ENCODE peak calls at places on chromosome 21, in eight cellular contexts. E is cardiac muscle cell, P is GM23248, K is heart left ventricle, U is upper lobe of right lung, Y is right atrium auricular region, J is fibroblast of lung, X is heart right ventricle. H is an unnamed sample.

GRCh38 chr21:26098758-26099157 is 71.8 kb downstream of the APP start:
- DNase-seq in U (no peak), P (peak), Y (no peak), K (no peak), E (no peak), J (peak), X (no peak), H (no peak)

GRCh38 chr21:34348890-34349519 is 14.8 kb upstream of the KCNE2 start:
- DNase-seq in E (no peak), K (no peak), P (no peak), Y (no peak), X (no peak), U (no peak), J (no peak), H (no peak)

GRCh38 chr21:39313042-39313456 is 383 bp downstream of the BRWD1 start:
- DNase-seq in X (no peak), K (no peak), E (no peak), P (no peak), U (no peak), Y (no peak), J (peak), H (no peak)

GRCh38 chr21:35333831-35334593 is 284.9 kb upstream of the RUNX1 start:
- DNase-seq in J (no peak), X (no peak), K (no peak), U (peak), Y (no peak), P (peak), E (no peak), H (no peak)

GRCh38 chr21:38773108-38774061 is 32.3 kb upstream of the ETS2 start:
- DNase-seq in K (no peak), P (peak), U (no peak), J (peak), Y (peak), E (peak), X (peak), H (no peak)

GRCh38 chr21:31429500-31429899 is 85.4 kb upstream of the TIAM1 start:
- DNase-seq in P (no peak), J (no peak), U (no peak), X (no peak), Y (no peak), E (no peak), K (no peak), H (no peak)

GRCh38 chr21:39434950-39435349 is 10.6 kb downstream of the LCA5L start:
- DNase-seq in E (no peak), X (no peak), U (no peak), P (peak), J (no peak), Y (no peak), K (no peak), H (no peak)

GRCh38 chr21:33731447-33731846 is 89.1 kb downstream of the ITSN1 start:
- DNase-seq in X (no peak), Y (no peak), K (no peak), E (peak), P (no peak), U (no peak), J (peak), H (no peak)

GRCh38 chr21:35791541-35792335 is 268.6 kb downstream of the SETD4 start:
- DNase-seq in J (no peak), K (no peak), E (no peak), P (no peak), U (no peak), Y (no peak), X (no peak), H (no peak)

GRCh38 chr21:32578107-32578691 is 7.1 kb downstream of the TCP10L start:
- DNase-seq in J (peak), P (peak), X (no peak), U (no peak), E (peak), Y (no peak), K (no peak), H (peak)

GRCh38 chr21:30268608-30269197 is 14.0 kb downstream of the KRTAP24-1 start:
- DNase-seq in Y (no peak), P (peak), E (peak), X (no peak), U (no peak), J (no peak), K (no peak), H (peak)

GRCh38 chr21:23593582-23593981 is 2013.7 kb downstream of the MRPL39 start:
- DNase-seq in J (no peak), U (no peak), E (no peak), K (no peak), X (no peak), Y (no peak), P (no peak), H (no peak)

GRCh38 chr21:35046880-35047229 is 2.2 kb downstream of the RUNX1 start:
- DNase-seq in X (peak), U (no peak), K (no peak), E (no peak), J (peak), P (peak), Y (peak), H (peak)

GRCh38 chr21:33948096-33948950 is 32.7 kb upstream of the ATP5PO start:
- DNase-seq in Y (no peak), E (peak), J (peak), X (peak), P (peak), K (no peak), U (peak), H (peak)

GRCh38 chr21:15121655-15122120 is 56.9 kb upstream of the NRIP1 start:
- DNase-seq in K (peak), U (no peak), X (peak), P (peak), Y (no peak), J (peak), E (peak), H (no peak)

GRCh38 chr21:39176312-39176711 is 6.9 kb downstream of the PSMG1 start:
- DNase-seq in X (no peak), U (no peak), K (no peak), E (no peak), P (peak), Y (no peak), J (peak), H (no peak)

GRCh38 chr21:35280221-35280620 is 231.1 kb upstream of the RUNX1 start:
- DNase-seq in U (no peak), J (no peak), E (no peak), P (no peak), K (no peak), Y (no peak), X (no peak), H (no peak)

DNA sequence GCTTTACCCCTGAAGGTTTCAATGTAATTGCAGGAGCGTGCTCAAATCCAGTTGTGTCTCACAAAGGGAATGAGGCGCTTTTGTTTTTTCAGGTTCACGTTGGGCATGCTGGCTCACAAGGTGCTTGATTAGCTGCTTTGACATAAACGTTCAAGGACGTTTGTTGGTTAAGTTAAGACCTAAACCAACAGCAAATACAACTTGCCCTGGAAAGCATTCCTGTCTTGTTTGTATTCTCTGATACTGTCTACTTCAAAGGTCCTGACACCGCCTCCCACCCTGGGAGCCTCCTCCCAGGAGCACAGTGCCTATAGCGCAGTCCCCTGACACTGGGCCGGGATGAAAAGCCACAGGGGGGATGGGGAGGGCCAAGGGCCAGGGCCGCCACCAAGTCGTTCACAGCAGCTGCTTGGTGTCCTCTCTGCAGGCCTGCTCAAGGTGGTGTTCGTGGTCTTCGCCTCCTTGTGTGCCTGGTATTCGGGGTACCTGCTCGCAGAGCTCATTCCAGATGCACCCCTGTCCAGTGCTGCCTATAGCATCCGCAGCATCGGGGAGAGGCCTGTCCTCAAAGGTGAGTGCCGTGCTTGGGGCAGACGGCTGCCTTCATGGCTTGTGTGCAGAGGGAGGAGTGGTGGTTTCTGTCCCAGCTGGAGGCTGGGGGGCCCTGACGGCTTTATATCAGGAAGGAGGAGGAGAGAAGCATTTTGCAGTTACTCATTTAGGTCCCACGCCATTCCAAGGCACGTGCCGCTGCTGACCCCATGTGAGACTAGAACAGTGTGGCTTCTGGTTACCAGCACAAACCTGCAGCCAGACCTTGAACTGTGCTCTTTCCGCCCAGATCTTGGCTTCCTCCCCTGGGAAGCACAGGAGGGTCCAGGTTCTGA is 6.1 kb downstream of the FAM3B start:
- DNase-seq in K (no peak), Y (no peak), E (no peak), P (no peak), U (no peak), J (no peak), X (no peak), H (no peak)
- H3K4me3 ChIP-seq in K (no peak), Y (no peak), E (no peak), P (no peak), U (no peak), J (no peak), X (no peak), H (no peak)

DNA sequence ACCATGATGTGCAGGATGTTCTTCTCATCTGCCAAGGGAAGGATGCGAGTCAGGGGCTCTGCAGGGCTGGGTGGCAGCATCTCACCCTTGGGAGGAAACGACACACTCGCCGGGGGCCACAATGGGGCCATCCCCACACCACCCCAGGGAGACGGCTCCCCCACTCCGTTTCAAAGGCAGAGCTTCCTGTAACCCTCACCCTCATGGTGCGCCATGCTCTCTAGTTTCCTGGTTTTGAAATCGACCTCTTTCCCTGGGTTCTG is 20.2 kb downstream of the RIPK4 start:
- DNase-seq in U (no peak), P (no peak), K (no peak), X (no peak), E (no peak), J (no peak), Y (no peak), H (no peak)
- H3K27ac ChIP-seq in U (no peak), P (no peak), K (no peak), X (no peak), E (no peak), J (no peak), Y (no peak), H (no peak)

DNA sequence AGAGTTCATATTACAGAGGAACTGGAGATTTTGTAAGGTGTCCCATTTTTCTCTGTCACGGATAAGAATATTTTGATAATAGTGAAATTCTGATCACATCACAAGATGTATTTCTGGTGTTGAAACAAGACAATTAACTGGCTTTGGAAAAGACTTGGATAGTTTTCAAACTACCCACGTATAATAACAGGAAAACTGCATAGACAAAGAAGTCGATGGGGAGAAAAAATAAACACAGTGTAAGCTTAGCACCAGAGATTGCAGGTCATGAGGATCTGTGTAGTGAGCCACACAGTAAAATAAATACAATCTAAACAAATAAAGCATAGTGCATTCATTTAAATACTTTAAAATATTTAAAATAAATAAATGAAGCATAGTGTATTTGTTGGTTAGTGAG is 452.3 kb upstream of the ADAMTS5 start:
- DNase-seq in Y (no peak), U (no peak), X (no peak), J (no peak), P (no peak), K (no peak), E (peak), H (no peak)
- H3K4me3 ChIP-seq in Y (no peak), U (no peak), X (no peak), J (no peak), P (no peak), K (no peak), E (no peak), H (no peak)

GRCh38 chr21:45320991-45321656 is 33.4 kb upstream of the POFUT2 start:
- DNase-seq in P (no peak), E (no peak), K (no peak), Y (no peak), X (no peak), J (no peak), U (peak), H (no peak)

GRCh38 chr21:45318556-45319341 is 31.1 kb upstream of the POFUT2 start:
- DNase-seq in E (peak), J (peak), P (no peak), Y (peak), U (peak), K (peak), X (peak), H (no peak)

GRCh38 chr21:45322231-45322959 is 34.7 kb upstream of the POFUT2 start:
- DNase-seq in K (no peak), P (no peak), J (no peak), E (no peak), Y (no peak), X (no peak), U (peak), H (no peak)

GRCh38 chr21:45319461-45320211 is 31.9 kb upstream of the POFUT2 start:
- DNase-seq in P (peak), J (peak), X (peak), U (peak), Y (no peak), K (peak), E (no peak), H (no peak)

DNA sequence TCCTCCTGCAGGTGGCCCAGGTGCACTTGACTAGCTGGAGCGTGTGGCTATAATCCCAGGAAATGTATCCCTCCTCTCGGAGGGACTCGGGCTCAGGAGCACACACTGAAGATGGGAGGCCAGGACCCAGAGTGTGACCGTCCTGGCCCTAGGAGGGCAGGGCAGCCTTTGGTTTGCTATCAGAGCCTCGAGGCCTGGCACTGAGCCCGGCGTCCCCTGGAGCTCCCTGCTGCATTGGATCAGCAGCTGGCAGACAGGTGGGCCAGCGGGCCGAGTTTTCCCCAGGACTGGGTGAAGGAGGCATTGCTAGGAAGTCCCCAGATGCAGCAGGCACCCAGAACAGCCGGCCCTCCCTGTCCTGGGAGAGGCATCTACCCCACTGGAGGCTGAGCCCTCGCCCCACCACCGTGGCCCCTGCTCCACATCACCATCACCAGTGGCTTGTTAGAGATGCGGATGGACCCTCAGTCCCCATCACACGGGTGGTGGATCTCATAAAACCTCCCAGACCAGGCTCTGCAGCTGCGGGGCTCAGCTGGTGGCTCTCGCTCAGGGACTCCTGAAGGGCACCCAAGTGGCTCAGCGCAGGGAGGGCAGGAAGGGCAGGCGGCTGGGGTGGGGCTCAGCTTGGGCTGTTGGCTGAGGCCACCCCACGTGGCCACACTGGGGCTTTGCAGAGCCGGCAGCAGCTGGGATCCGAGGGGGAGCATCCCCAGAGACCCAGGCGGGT is 32.7 kb upstream of the POFUT2 start:
- DNase-seq in P (no peak), K (no peak), X (peak), J (no peak), U (peak), E (no peak), Y (no peak), H (peak)
- H3K27ac ChIP-seq in P (no peak), K (peak), X (peak), J (peak), U (peak), E (peak), Y (peak), H (peak)

GRCh38 chr21:20270365-20271055 is 727.7 kb upstream of the NCAM2 start:
- DNase-seq in J (no peak), X (no peak), U (no peak), Y (no peak), K (no peak), E (no peak), P (no peak), H (no peak)
- H3K4me3 ChIP-seq in J (no peak), X (no peak), U (no peak), Y (no peak), K (no peak), E (no peak), P (no peak), H (no peak)

GRCh38 chr21:44018127-44018526 is 6.0 kb downstream of the TRAPPC10 start:
- DNase-seq in K (no peak), U (no peak), J (no peak), X (no peak), E (no peak), P (no peak), Y (no peak), H (no peak)
- H3K27ac ChIP-seq in K (no peak), U (no peak), J (no peak), X (no peak), E (no peak), P (no peak), Y (no peak), H (no peak)

GRCh38 chr21:16536661-16537359 is 807.0 kb downstream of the USP25 start:
- DNase-seq in E (peak), X (no peak), U (no peak), K (no peak), Y (no peak), P (no peak), J (peak), H (peak)

GRCh38 chr21:16532841-16533240 is 803.1 kb downstream of the USP25 start:
- DNase-seq in X (no peak), K (no peak), J (peak), Y (no peak), E (peak), P (peak), U (no peak), H (no peak)

GRCh38 chr21:16535100-16535418 is 805.3 kb downstream of the USP25 start:
- DNase-seq in U (peak), P (peak), X (peak), J (peak), E (peak), K (peak), Y (peak), H (peak)

GRCh38 chr21:16534408-16535099 is 804.8 kb downstream of the USP25 start:
- DNase-seq in Y (peak), P (peak), E (peak), U (no peak), X (peak), K (peak), J (peak), H (no peak)

GRCh38 chr21:16533692-16534407 is 804.1 kb downstream of the USP25 start:
- DNase-seq in Y (no peak), U (no peak), J (peak), K (no peak), E (no peak), P (peak), X (no peak), H (no peak)
- H3K4me3 ChIP-seq in Y (peak), U (peak), J (peak), K (peak), E (no peak), P (peak), X (peak), H (no peak)

GRCh38 chr21:37626320-37626719 is 259.7 kb downstream of the DYRK1A start:
- DNase-seq in U (no peak), X (no peak), K (no peak), E (no peak), J (no peak), Y (no peak), P (no peak), H (no peak)
- H3K27ac ChIP-seq in U (no peak), X (no peak), K (no peak), E (no peak), J (no peak), Y (no peak), P (no peak), H (no peak)

GRCh38 chr21:42880352-42880751 is 1.0 kb upstream of the WDR4 start:
- DNase-seq in E (no peak), P (peak), K (no peak), J (no peak), Y (no peak), U (no peak), X (no peak), H (no peak)
- H3K4me3 ChIP-seq in E (peak), P (peak), K (peak), J (peak), Y (no peak), U (peak), X (peak), H (peak)

H was measured in SJCRH30.